ENCODE peak calls at places on chromosome 16, in six cellular contexts. P, L, E, I, N and X are unnamed samples. For H3K9me3, the result is how much of the 10 kb centered on the place peaks cover.

GRCh38 chr16:4544483-4544882 is 5.9 kb upstream of the CDIP1 start:
- DNase-seq in I (no peak), E (no peak), P (no peak), N (no peak), L (no peak), X (no peak)

GRCh38 chr16:23059433-23059832 is 89.8 kb downstream of the USP31 start:
- DNase-seq in L (no peak), P (no peak), N (no peak), E (no peak), I (no peak), X (no peak)

GRCh38 chr16:61195006-61195405 is 841.2 kb downstream of the CDH8 start:
- DNase-seq in P (no peak), L (no peak), E (no peak), I (no peak), N (no peak), X (no peak)

GRCh38 chr16:66502020-66502913 is 47.7 kb downstream of the TK2 start:
- DNase-seq in L (peak), E (no peak), I (peak), P (peak), N (no peak), X (peak)

GRCh38 chr16:17723735-17724134 is 253.0 kb upstream of the XYLT1 start:
- DNase-seq in I (no peak), L (no peak), N (no peak), E (no peak), P (no peak), X (no peak)

GRCh38 chr16:85056211-85056748 is 28.7 kb downstream of the KIAA0513 start:
- DNase-seq in L (no peak), I (peak), N (no peak), P (no peak), E (peak), X (no peak)

GRCh38 chr16:14427371-14427948 is 202.6 kb downstream of the PARN start:
- DNase-seq in I (no peak), N (no peak), L (no peak), P (no peak), E (no peak), X (no peak)

GRCh38 chr16:27323781-27324561 is 10.2 kb downstream of the IL4R start:
- DNase-seq in P (no peak), N (peak), E (no peak), L (no peak), I (no peak), X (no peak)

GRCh38 chr16:20385844-20386832 is 18.4 kb downstream of the PDILT start:
- DNase-seq in P (peak), I (peak), N (peak), L (peak), E (peak), X (peak)

GRCh38 chr16:77298638-77299360 is 99.6 kb downstream of the SYCE1L start:
- DNase-seq in N (no peak), L (no peak), I (peak), E (no peak), P (no peak), X (no peak)

GRCh38 chr16:75237398-75238131 is 13.9 kb downstream of the BCAR1 start:
- DNase-seq in E (no peak), N (no peak), I (peak), L (peak), P (no peak), X (no peak)

GRCh38 chr16:67857547-67858233 is 10.2 kb upstream of the CENPT start:
- DNase-seq in N (no peak), P (peak), L (peak), I (peak), E (no peak), X (peak)

GRCh38 chr16:89410794-89411309 is 79.5 kb downstream of the ANKRD11 start:
- DNase-seq in L (peak), N (no peak), I (no peak), E (no peak), P (peak), X (peak)

GRCh38 chr16:65392831-65393565 is 271.1 kb upstream of the CDH11 start:
- DNase-seq in I (no peak), E (no peak), L (peak), P (no peak), N (no peak), X (no peak)

GRCh38 chr16:54123766-54124165 is 162.8 kb downstream of the IRX3 start:
- DNase-seq in I (no peak), P (no peak), E (no peak), N (no peak), L (no peak), X (no peak)

GRCh38 chr16:3295783-3296182 is 9.4 kb downstream of the TIGD7 start:
- DNase-seq in L (no peak), N (no peak), E (no peak), I (no peak), P (no peak), X (no peak)

GRCh38 chr16:3295209-3295608 is 10.0 kb downstream of the TIGD7 start:
- DNase-seq in I (no peak), E (no peak), P (no peak), N (no peak), L (no peak), X (no peak)

GRCh38 chr16:3289998-3290673 is 6.8 kb downstream of the ZNF263 start:
- DNase-seq in P (no peak), E (no peak), N (no peak), L (no peak), I (no peak), X (no peak)

DNA sequence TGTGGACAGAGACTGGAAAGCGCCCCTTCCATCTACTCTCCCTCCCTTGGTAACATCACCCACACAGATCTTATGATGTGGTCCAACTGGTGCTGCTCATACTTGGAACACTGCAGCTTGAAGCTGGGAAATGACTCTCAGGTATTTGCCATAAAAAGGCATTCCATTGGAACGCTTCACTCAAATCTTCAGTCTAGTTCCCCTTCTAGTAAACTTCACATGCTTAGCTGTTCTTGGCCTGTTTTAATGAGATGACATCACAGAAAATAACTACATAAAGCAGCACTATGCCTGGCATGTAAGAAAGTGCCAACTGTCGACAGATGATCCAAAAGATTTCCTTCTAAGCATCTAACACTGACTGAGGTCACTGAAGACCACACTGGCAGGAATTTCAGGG is 9.3 kb downstream of the ZNF263 start:
- DNase-seq in E (no peak), P (no peak), L (no peak), N (no peak), I (no peak), X (no peak)
- H3K9me3 ChIP-seq in E (under half), P (half or more), L (half or more), N (half or more), I (under half), X (under half)

GRCh38 chr16:51557670-51558069 is 406.6 kb upstream of the SALL1 start:
- DNase-seq in N (no peak), I (no peak), P (no peak), E (no peak), L (no peak), X (no peak)

GRCh38 chr16:51565149-51565548 is 414.1 kb upstream of the SALL1 start:
- DNase-seq in I (no peak), N (no peak), E (no peak), L (no peak), P (no peak), X (no peak)

DNA sequence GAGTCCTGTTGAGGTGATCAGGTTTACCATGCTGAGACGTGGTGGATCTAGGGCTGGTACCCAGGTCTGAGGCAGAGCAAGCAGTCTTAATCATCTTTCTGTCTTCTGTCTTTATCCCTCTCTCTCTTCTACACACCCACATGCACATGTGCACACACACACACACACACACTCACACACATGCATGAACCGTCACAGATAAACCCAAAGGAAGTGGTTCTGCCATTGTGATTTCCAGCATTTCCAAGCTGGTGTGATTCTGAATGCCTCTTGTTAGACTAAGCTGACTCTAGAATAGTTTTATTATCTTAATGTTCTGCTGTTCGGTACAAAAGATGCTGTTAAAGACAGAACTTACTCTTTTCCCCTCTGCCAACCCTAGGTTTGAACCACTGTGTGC is 411.8 kb upstream of the SALL1 start:
- DNase-seq in I (no peak), N (no peak), P (no peak), E (no peak), L (no peak), X (no peak)
- H3K9me3 ChIP-seq in I (under half), N (under half), P (under half), E (under half), L (under half), X (under half)

GRCh38 chr16:35602116-35602515 is 2142.7 kb downstream of the TP53TG3F start:
- DNase-seq in E (no peak), P (no peak), L (no peak), N (no peak), I (no peak), X (no peak)

DNA sequence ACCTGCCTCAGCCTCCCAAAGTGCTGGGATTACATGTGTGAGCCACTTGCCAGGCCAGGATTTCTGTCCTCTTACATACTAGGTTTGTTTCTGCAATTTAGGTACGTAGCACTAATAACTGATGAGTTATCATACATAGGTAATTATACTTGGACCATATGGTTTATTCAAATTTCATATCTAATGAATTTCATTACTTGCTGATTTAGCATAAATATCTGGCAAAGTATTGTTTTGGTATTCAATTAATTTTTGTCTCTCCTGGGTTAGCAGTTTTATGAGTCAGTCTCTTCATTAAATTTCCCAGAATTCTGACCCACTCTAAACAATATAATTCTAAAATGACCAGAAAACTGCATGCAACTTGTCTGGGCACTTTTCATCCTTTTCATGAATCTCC is 2146.5 kb downstream of the TP53TG3F start:
- DNase-seq in P (no peak), L (no peak), E (no peak), N (no peak), I (no peak), X (no peak)
- H3K9me3 ChIP-seq in P (under half), L (under half), E (under half), N (under half), I (under half), X (under half)

DNA sequence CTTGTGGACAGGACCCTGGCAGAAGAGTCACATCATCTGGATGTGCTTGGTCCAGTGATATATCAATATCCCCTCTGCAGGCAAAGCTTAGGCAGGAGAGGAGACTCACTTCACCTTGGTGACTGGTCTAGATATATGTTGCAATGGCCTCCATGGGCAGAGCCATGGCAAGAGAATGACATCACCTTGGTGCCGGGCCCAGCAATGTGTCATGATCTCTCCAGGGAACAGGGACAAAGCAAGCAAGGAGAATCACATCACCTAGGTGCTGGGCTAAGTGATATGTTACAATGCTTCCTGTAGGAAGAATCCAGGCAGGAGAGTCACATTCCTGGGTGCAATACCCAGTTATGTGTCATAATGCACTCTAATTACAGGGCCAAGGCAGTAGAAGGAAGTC is 2106.2 kb downstream of the TP53TG3F start:
- DNase-seq in P (no peak), N (no peak), E (no peak), L (no peak), I (no peak), X (no peak)
- H3K9me3 ChIP-seq in P (under half), N (under half), E (under half), L (under half), I (under half), X (under half)

GRCh38 chr16:16162591-16162990 is 60.7 kb downstream of the ABCC6 start:
- DNase-seq in N (no peak), E (peak), L (no peak), P (no peak), I (no peak), X (no peak)
- H3K9me3 ChIP-seq in N (under half), E (under half), L (under half), P (under half), I (under half), X (under half)

GRCh38 chr16:80071964-80072363 is 468.8 kb upstream of the DYNLRB2 start:
- DNase-seq in N (no peak), I (no peak), P (no peak), E (no peak), L (no peak), X (no peak)
- H3K9me3 ChIP-seq in N (under half), I (under half), P (under half), E (under half), L (under half), X (under half)

GRCh38 chr16:88308441-88309173 is 74.2 kb upstream of the ZNF469 start:
- DNase-seq in L (no peak), E (no peak), I (no peak), P (peak), N (no peak), X (no peak)
- H3K9me3 ChIP-seq in L (under half), E (under half), I (under half), P (under half), N (under half), X (under half)

DNA sequence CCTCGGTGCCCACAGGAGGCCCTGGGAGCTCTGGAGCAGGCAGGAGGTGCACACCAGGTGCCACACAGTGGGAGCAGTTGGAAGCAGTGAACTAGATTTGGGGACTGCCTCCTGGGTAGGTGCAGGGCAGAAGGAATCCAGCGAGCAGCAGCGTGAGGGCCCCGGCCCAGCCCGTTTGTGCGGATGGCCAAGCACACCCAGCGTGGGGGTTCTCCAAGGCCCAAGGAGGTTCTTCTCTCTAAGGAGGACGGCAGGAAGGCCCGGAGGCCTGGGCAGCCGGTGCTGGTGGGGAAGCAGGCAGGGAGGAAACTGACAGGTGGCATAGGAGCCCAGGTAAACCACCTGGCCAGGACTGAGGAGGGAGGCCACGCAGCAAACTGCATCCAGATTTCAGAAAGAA is 17.0 kb downstream of the SOX8 start:
- DNase-seq in P (no peak), E (no peak), N (no peak), L (no peak), I (no peak), X (no peak)
- H3K9me3 ChIP-seq in P (under half), E (under half), N (under half), L (under half), I (under half), X (under half)